ENCODE peak calls at places on chromosomes 5 and 9, in eight cellular contexts. L is SJSA1; R is activated CD4-positive, alpha-beta T cell treated with anti-CD3 and anti-CD28 coated beads, Interleukin-2, amount 50 U/mL, for 48 hours; P is OCI-LY7; Z is gastrocnemius medialis; G is ACHN; N is HepG2; E is skeletal muscle cell. J is an unnamed sample.

GRCh38 chr9:134174526-134175290 is 10.3 kb upstream of the RNU6ATAC start:
- DNase-seq in L (no peak), R (no peak), N (no peak), E (no peak), G (no peak), Z (no peak), P (no peak), J (no peak)

GRCh38 chr9:71010258-71010657 is 111.2 kb downstream of the TRPM3 start:
- DNase-seq in G (no peak), L (no peak), R (no peak), N (no peak), Z (no peak), E (no peak), P (no peak), J (no peak)

GRCh38 chr9:105275938-105276337 is 31.5 kb downstream of the SLC44A1 start:
- DNase-seq in R (no peak), Z (no peak), N (no peak), L (no peak), E (no peak), G (no peak), P (no peak), J (no peak)

GRCh38 chr5:40681351-40682311 is 1.9 kb downstream of the PTGER4 start:
- DNase-seq in N (no peak), L (no peak), G (no peak), E (no peak), R (peak), P (no peak), Z (no peak), J (no peak)

GRCh38 chr5:88883566-88884434 is 816 bp upstream of the MEF2C start:
- DNase-seq in Z (peak), R (peak), G (peak), N (no peak), E (peak), P (peak), L (peak), J (no peak)

GRCh38 chr5:123124495-123125171 is 35.6 kb downstream of the PRDM6 start:
- DNase-seq in G (no peak), N (no peak), P (no peak), L (no peak), Z (no peak), E (peak), R (no peak), J (no peak)

GRCh38 chr5:127400524-127400923 is 109.9 kb downstream of the MEGF10 start:
- DNase-seq in G (no peak), R (no peak), N (no peak), E (no peak), L (no peak), Z (no peak), P (no peak), J (no peak)

GRCh38 chr9:33510264-33511183 is 13.5 kb upstream of the ANKRD18B start:
- DNase-seq in L (peak), E (no peak), R (peak), G (peak), N (no peak), P (no peak), Z (peak), J (no peak)

GRCh38 chr5:79062431-79062830 is 7.0 kb downstream of the DMGDH start:
- DNase-seq in G (no peak), P (no peak), L (no peak), E (no peak), N (no peak), Z (no peak), R (no peak), J (no peak)

GRCh38 chr9:36842560-36843530 is 191.2 kb downstream of the PAX5 start:
- DNase-seq in E (no peak), R (no peak), Z (no peak), P (no peak), G (no peak), N (no peak), L (no peak), J (no peak)

GRCh38 chr5:156380846-156381245 is 53.9 kb downstream of the SGCD start:
- DNase-seq in R (no peak), E (peak), L (no peak), P (no peak), N (no peak), G (no peak), Z (no peak), J (no peak)

J was measured in Panc1.